ENCODE peak calls at places on chromosomes 7 and 10, in four cellular contexts. H is A549, Y is IMR-90, X is kidney epithelial cell. J is an unnamed sample.

GRCh38 chr7:1610013-1610677 is 40.3 kb upstream of the PSMG3 start:
- DNase-seq in X (no peak), H (no peak), Y (no peak), J (no peak)

GRCh38 chr7:88347098-88347497 is 40.4 kb upstream of the STEAP4 start:
- DNase-seq in Y (no peak), H (no peak), X (no peak), J (no peak)

GRCh38 chr7:47291461-47292051 is 290.4 kb downstream of the TNS3 start:
- DNase-seq in Y (peak; percentile 96), H (peak; percentile 56), X (peak; percentile 95), J (peak; percentile 92)

GRCh38 chr10:17713758-17714157 is 38.2 kb upstream of the TMEM236 start:
- DNase-seq in H (no peak), X (no peak), Y (no peak), J (no peak)

GRCh38 chr10:30447125-30447799 is 13.3 kb downstream of the MAP3K8 start:
- DNase-seq in X (no peak), H (no peak), Y (peak; percentile 95), J (peak; percentile 90)

GRCh38 chr10:131154306-131155025 is 157.1 kb downstream of the TCERG1L start:
- DNase-seq in H (no peak), Y (no peak), X (no peak), J (no peak)

GRCh38 chr10:108238261-108238660 is 1073.8 kb upstream of the SORCS1 start:
- DNase-seq in Y (no peak), H (no peak), X (no peak), J (no peak)

GRCh38 chr10:95214369-95214768 is 20.3 kb downstream of the ACSM6 start:
- DNase-seq in Y (no peak), X (no peak), H (no peak), J (peak; percentile 66)

GRCh38 chr7:5678295-5679046 is 103.0 kb downstream of the RNF216 start:
- DNase-seq in Y (no peak), H (no peak), X (no peak), J (peak; percentile 75)

GRCh38 chr10:9781681-9782080 is 1236.0 kb upstream of the CELF2 start:
- DNase-seq in H (no peak), X (no peak), Y (peak; percentile 65), J (no peak)

GRCh38 chr10:131891929-131892816 is 8.6 kb upstream of the PPP2R2D start:
- DNase-seq in X (no peak), Y (no peak), H (no peak), J (no peak)

GRCh38 chr7:97246317-97246716 is 128.8 kb downstream of the SDHAF3 start:
- DNase-seq in H (no peak), X (no peak), Y (no peak), J (no peak)

GRCh38 chr7:20777377-20778062 is 9.2 kb downstream of the SP8 start:
- DNase-seq in Y (no peak), H (no peak), X (no peak), J (no peak)

GRCh38 chr10:132461103-132461682 is 64.2 kb downstream of the PWWP2B start:
- DNase-seq in H (no peak), Y (no peak), X (no peak), J (no peak)

GRCh38 chr7:136139392-136139791 is 162.2 kb upstream of the MTPN start:
- DNase-seq in Y (no peak), X (no peak), H (no peak), J (peak; percentile 22)

GRCh38 chr7:75842836-75843446 is 29.3 kb upstream of the CCL24 start:
- DNase-seq in X (peak; percentile 23), H (peak; percentile 72), Y (peak; percentile 93), J (peak; percentile 96)

GRCh38 chr7:66267249-66267648 is 62.1 kb downstream of the TPST1 start:
- DNase-seq in X (peak; percentile 66), H (no peak), Y (peak; percentile 91), J (peak; percentile 97)

GRCh38 chr10:74150151-74151056 is at the start of gene AP3M1:
- DNase-seq in H (no peak), Y (no peak), X (no peak), J (no peak)

GRCh38 chr7:21898265-21898930 is 47.3 kb downstream of the CDCA7L start:
- DNase-seq in Y (no peak), H (no peak), X (no peak), J (no peak)

GRCh38 chr10:113930482-113931057 is 76.1 kb downstream of the NHLRC2 start:
- DNase-seq in Y (no peak), X (no peak), H (no peak), J (no peak)

GRCh38 chr10:22017283-22018020 is 13.9 kb upstream of the DNAJC1 start:
- DNase-seq in H (no peak), X (no peak), Y (no peak), J (peak; percentile 34)

GRCh38 chr10:130181858-130182257 is 45.7 kb downstream of the GLRX3 start:
- DNase-seq in Y (no peak), X (no peak), H (no peak), J (no peak)

GRCh38 chr7:42677751-42678231 is 234.1 kb downstream of the C7orf25 start:
- DNase-seq in X (peak; percentile 28), Y (peak; percentile 43), H (no peak), J (peak; percentile 74)

GRCh38 chr7:108204281-108204796 is 74.2 kb upstream of the LAMB4 start:
- DNase-seq in H (no peak), X (no peak), Y (no peak), J (no peak)

DNA sequence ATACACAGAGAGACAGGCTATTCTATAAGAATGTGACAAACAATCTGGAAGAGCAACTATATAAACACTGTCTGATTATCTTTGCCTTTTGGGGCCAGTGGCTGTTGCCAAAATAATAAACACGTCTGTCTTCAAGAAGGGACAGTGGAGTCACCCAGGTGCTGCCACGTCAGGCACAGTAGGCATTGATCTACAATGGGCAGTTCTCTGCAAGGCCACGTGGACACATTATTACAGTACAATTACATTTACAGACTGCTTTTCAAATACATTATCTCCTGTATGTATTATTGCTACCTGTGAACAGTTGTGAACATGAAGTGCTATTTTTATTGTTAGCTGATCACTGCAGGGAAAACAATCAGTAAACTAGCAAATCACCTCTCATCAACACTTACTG is 14.0 kb downstream of the DNMBP start:
- DNase-seq in Y (no peak), H (no peak), X (no peak), J (no peak)
- H3K4me3 ChIP-seq in Y (no peak overlapping the region), H (no peak overlapping the region), X (no peak overlapping the region), J (no peak overlapping the region)

GRCh38 chr10:28640551-28640950 is 36.8 kb upstream of the BAMBI start:
- DNase-seq in H (no peak), X (no peak), Y (no peak), J (no peak)
- H3K4me3 ChIP-seq in H (no peak overlapping the region), X (no peak overlapping the region), Y (no peak overlapping the region), J (no peak overlapping the region)

GRCh38 chr7:118085000-118085399 is 99.0 kb upstream of the LSM8 start:
- DNase-seq in H (no peak), Y (no peak), X (no peak), J (no peak)
- H3K4me3 ChIP-seq in H (no peak overlapping the region), Y (no peak overlapping the region), X (no peak overlapping the region), J (no peak overlapping the region)

GRCh38 chr10:16437540-16437894 is 707 bp downstream of the PTER start:
- DNase-seq in H (no peak), Y (no peak), X (no peak), J (peak; percentile 10)
- H3K4me3 ChIP-seq in H (peak overlapping the region; percentile 63), Y (peak overlapping the region; percentile 52), X (peak overlapping the region; percentile 61), J (peak overlapping the region; percentile 70)

GRCh38 chr7:30708412-30708811 is 26.2 kb upstream of the CRHR2 start:
- DNase-seq in X (no peak), H (no peak), Y (no peak), J (no peak)
- H3K4me3 ChIP-seq in X (no peak overlapping the region), H (no peak overlapping the region), Y (no peak overlapping the region), J (no peak overlapping the region)

GRCh38 chr7:29844614-29845013 is 38.3 kb downstream of the WIPF3 start:
- DNase-seq in X (no peak), H (no peak), Y (no peak), J (no peak)

GRCh38 chr7:29840701-29841100 is 34.4 kb downstream of the WIPF3 start:
- DNase-seq in H (no peak), X (no peak), Y (no peak), J (no peak)

GRCh38 chr7:29843106-29843505 is 36.8 kb downstream of the WIPF3 start:
- DNase-seq in Y (no peak), X (no peak), H (no peak), J (no peak)

GRCh38 chr7:29843738-29844137 is 37.4 kb downstream of the WIPF3 start:
- DNase-seq in Y (no peak), H (no peak), X (no peak), J (no peak)

GRCh38 chr7:29841926-29842671 is 35.8 kb downstream of the WIPF3 start:
- DNase-seq in X (no peak), Y (no peak), H (no peak), J (no peak)
- H3K4me3 ChIP-seq in X (no peak overlapping the region), Y (no peak overlapping the region), H (no peak overlapping the region), J (no peak overlapping the region)

GRCh38 chr7:105808703-105809590 is 67.5 kb downstream of the ATXN7L1 start:
- DNase-seq in Y (peak; percentile 85), X (peak; percentile 44), H (peak; percentile 18), J (no peak)
- H3K4me3 ChIP-seq in Y (no peak overlapping the region), X (no peak overlapping the region), H (no peak overlapping the region), J (no peak overlapping the region)

GRCh38 chr10:119222531-119222930 is 15.2 kb downstream of the GRK5 start:
- DNase-seq in X (no peak), Y (no peak), H (no peak), J (no peak)
- H3K4me3 ChIP-seq in X (no peak overlapping the region), Y (no peak overlapping the region), H (no peak overlapping the region), J (no peak overlapping the region)

DNA sequence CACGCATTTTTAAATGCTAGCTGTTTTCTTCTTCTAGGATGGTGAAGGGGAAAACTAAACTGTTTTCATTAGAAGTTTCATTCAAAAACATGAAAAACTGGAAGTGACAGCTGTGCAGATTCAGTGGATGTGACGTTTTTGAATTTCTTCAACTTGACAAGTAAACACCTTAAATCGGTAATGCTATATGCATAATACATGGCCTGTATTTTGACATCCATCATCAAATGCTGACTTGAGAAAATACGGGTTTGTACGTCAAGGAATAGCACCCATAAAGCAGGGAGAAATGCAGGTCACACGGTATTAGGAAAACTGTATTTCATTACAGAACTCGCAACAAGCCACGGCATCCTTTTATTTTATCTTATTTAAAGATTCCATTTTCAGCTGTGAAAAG is 720.5 kb downstream of the KCNMA1 start:
- DNase-seq in Y (no peak), X (no peak), H (no peak), J (no peak)
- H3K4me3 ChIP-seq in Y (no peak overlapping the region), X (no peak overlapping the region), H (no peak overlapping the region), J (no peak overlapping the region)

GRCh38 chr7:51328351-51328801 is 11.8 kb upstream of the COBL start:
- DNase-seq in H (peak; percentile 7), X (no peak), Y (no peak), J (no peak)
- H3K4me3 ChIP-seq in H (no peak overlapping the region), X (no peak overlapping the region), Y (no peak overlapping the region), J (no peak overlapping the region)